ENCODE peak calls at places on chromosome 11, in six cellular contexts. One of them, this sample, is unnamed.

GRCh38 chr11:20013346-20014066 is 146.8 kb downstream of the DBX1 start:
- DNase-seq in DND-41: no peak
- DNase-seq in keratinocyte: no peak
- DNase-seq in GM23248: no peak
- DNase-seq in IMR-90: peak; percentile 39
- DNase-seq in neuronal stem cell: no peak
- DNase-seq in this sample: no peak

GRCh38 chr11:68893282-68893681 is 10.3 kb downstream of the MRPL21 start:
- DNase-seq in IMR-90: no peak
- DNase-seq in keratinocyte: no peak
- DNase-seq in GM23248: no peak
- DNase-seq in neuronal stem cell: no peak
- DNase-seq in DND-41: no peak
- DNase-seq in this sample: no peak

GRCh38 chr11:4695442-4695841 is 2.2 kb downstream of the OR51E2 start:
- DNase-seq in DND-41: no peak
- DNase-seq in GM23248: no peak
- DNase-seq in neuronal stem cell: no peak
- DNase-seq in keratinocyte: no peak
- DNase-seq in IMR-90: peak; percentile 52
- DNase-seq in this sample: no peak

GRCh38 chr11:43644626-43645299 is 35.8 kb upstream of the HSD17B12 start:
- DNase-seq in IMR-90: peak; percentile 3
- DNase-seq in neuronal stem cell: no peak
- DNase-seq in keratinocyte: no peak
- DNase-seq in GM23248: peak; percentile 54
- DNase-seq in DND-41: peak; percentile 11
- DNase-seq in this sample: no peak

GRCh38 chr11:74641289-74641688 is 48.9 kb downstream of the POLD3 start:
- DNase-seq in keratinocyte: no peak
- DNase-seq in neuronal stem cell: peak; percentile 2
- DNase-seq in IMR-90: no peak
- DNase-seq in GM23248: no peak
- DNase-seq in DND-41: no peak
- DNase-seq in this sample: no peak

GRCh38 chr11:33376331-33377099 is 119.3 kb downstream of the HIPK3 start:
- DNase-seq in GM23248: peak; percentile 67
- DNase-seq in keratinocyte: no peak
- DNase-seq in DND-41: no peak
- DNase-seq in neuronal stem cell: peak; percentile 11
- DNase-seq in IMR-90: no peak
- DNase-seq in this sample: no peak

GRCh38 chr11:16789061-16789415 is 50.6 kb downstream of the C11orf58 start:
- DNase-seq in DND-41: no peak
- DNase-seq in GM23248: no peak
- DNase-seq in IMR-90: no peak
- DNase-seq in neuronal stem cell: no peak
- DNase-seq in keratinocyte: no peak
- DNase-seq in this sample: no peak

GRCh38 chr11:128669491-128669890 is 24.4 kb upstream of the FLI1 start:
- DNase-seq in keratinocyte: no peak
- DNase-seq in IMR-90: peak; percentile 52
- DNase-seq in neuronal stem cell: no peak
- DNase-seq in DND-41: no peak
- DNase-seq in GM23248: peak; percentile 82
- DNase-seq in this sample: no peak

GRCh38 chr11:14269956-14270355 is 89.0 kb downstream of the RRAS2 start:
- DNase-seq in IMR-90: no peak
- DNase-seq in neuronal stem cell: no peak
- DNase-seq in GM23248: no peak
- DNase-seq in DND-41: no peak
- DNase-seq in keratinocyte: no peak
- DNase-seq in this sample: no peak

GRCh38 chr11:82978422-82979099 is 77.0 kb downstream of the DDIAS start:
- DNase-seq in neuronal stem cell: no peak
- DNase-seq in keratinocyte: no peak
- DNase-seq in GM23248: peak; percentile 73
- DNase-seq in DND-41: no peak
- DNase-seq in IMR-90: peak; percentile 90
- DNase-seq in this sample: no peak

GRCh38 chr11:113874920-113875413 is 405 bp downstream of the USP28 start:
- DNase-seq in DND-41: peak; percentile 10
- DNase-seq in keratinocyte: no peak
- DNase-seq in IMR-90: peak; percentile 35
- DNase-seq in GM23248: no peak
- DNase-seq in neuronal stem cell: no peak
- DNase-seq in this sample: no peak

GRCh38 chr11:820655-821512 is 2.2 kb downstream of the PNPLA2 start:
- DNase-seq in keratinocyte: no peak
- DNase-seq in GM23248: peak; percentile 89
- DNase-seq in neuronal stem cell: no peak
- DNase-seq in IMR-90: peak; percentile 56
- DNase-seq in DND-41: no peak
- DNase-seq in this sample: no peak
- H3K4me1 ChIP-seq in keratinocyte: peaks cover 25% of the 10 kb centered on the region
- H3K4me1 ChIP-seq in GM23248: peaks cover 18% of the 10 kb centered on the region
- H3K4me1 ChIP-seq in neuronal stem cell: peaks cover 15% of the 10 kb centered on the region
- H3K4me1 ChIP-seq in IMR-90: peaks cover 21% of the 10 kb centered on the region
- H3K4me1 ChIP-seq in DND-41: peaks cover 27% of the 10 kb centered on the region
- H3K4me1 ChIP-seq in this sample: peaks cover 26% of the 10 kb centered on the region

GRCh38 chr11:116192509-116193206 is 580.1 kb downstream of the BUD13 start:
- DNase-seq in neuronal stem cell: no peak
- DNase-seq in GM23248: no peak
- DNase-seq in IMR-90: no peak
- DNase-seq in DND-41: no peak
- DNase-seq in keratinocyte: no peak
- DNase-seq in this sample: no peak
- H3K9ac ChIP-seq in neuronal stem cell: peak overlapping the region; percentile 85
- H3K9ac ChIP-seq in GM23248: no peak overlapping the region
- H3K9ac ChIP-seq in IMR-90: no peak overlapping the region
- H3K9ac ChIP-seq in DND-41: no peak overlapping the region
- H3K9ac ChIP-seq in keratinocyte: no peak overlapping the region
- H3K9ac ChIP-seq in this sample: peak overlapping the region; percentile 72

DNA sequence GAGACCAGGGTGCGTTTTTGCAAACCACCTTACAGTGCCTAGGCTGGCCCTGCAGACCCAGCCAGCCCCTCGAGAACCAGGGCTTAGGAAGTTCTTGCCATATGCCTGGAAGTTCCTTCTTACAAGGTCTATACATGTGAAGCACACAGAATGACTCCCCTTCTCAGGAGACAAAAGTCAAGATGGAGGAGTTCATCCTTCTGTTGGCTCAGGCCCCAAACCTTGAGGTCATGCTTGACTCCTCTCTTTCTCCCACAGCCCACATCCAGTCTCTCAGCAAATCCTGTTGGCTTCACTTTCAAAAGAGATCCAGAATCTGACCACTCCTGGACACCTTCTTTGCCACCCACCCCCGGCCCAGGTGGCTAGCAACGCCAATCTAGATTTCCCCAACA is 1.7 kb upstream of the CD248 start:
- DNase-seq in IMR-90: no peak
- DNase-seq in keratinocyte: no peak
- DNase-seq in DND-41: no peak
- DNase-seq in GM23248: peak; percentile 69
- DNase-seq in neuronal stem cell: no peak
- DNase-seq in this sample: no peak
- H3K4me1 ChIP-seq in IMR-90: peaks cover 32% of the 10 kb centered on the region
- H3K4me1 ChIP-seq in keratinocyte: peaks cover 13% of the 10 kb centered on the region
- H3K4me1 ChIP-seq in DND-41: peaks cover 39% of the 10 kb centered on the region
- H3K4me1 ChIP-seq in GM23248: peaks cover 33% of the 10 kb centered on the region
- H3K4me1 ChIP-seq in neuronal stem cell: peaks cover 31% of the 10 kb centered on the region
- H3K4me1 ChIP-seq in this sample: peaks cover 41% of the 10 kb centered on the region

DNA sequence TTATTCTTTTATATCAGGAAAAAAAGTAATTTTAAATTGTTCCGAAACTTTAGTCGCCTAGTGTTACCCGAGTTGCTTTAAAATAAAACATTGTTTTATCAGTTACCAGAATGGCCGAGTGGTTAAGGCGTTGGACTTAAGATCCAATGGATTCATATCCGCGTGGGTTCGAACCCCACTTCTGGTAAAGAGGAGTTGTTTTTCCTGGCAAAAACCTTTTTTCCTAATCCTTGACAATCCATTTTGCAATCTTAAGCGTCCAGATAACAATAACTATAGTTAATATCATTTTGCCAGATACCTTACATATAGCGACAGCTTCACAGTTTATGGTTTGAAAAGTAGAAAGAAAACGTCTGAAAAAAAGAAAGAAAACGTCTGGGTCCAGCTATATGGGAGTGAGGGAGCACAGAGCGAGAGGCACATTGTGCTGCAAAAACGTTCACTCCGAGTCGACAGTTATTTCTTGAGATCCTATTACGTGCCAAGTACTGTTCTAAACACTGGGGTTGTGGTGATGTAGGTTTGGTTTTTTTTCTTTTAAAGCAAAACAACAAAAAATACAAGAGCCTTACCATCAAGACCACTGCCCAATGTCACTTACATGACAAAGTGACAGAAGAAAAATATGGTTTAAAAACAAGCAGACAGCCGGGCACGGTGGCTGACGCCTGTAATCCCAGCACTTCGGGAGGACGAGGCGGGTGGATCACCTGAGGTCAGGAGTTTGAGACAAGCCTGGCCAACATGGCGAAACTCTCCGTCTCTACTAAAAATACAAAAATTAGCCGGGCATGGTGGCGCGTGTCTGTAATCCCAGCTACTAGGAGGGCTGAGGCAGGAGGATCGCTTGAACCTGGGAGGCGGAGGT is 40.5 kb downstream of the OR4D9 start:
- DNase-seq in GM23248: peak; percentile 86
- DNase-seq in neuronal stem cell: peak; percentile 58
- DNase-seq in keratinocyte: no peak
- DNase-seq in IMR-90: peak; percentile 90
- DNase-seq in DND-41: peak; percentile 36
- DNase-seq in this sample: no peak
- H3K9ac ChIP-seq in GM23248: peak overlapping the region; percentile 85
- H3K9ac ChIP-seq in neuronal stem cell: no peak overlapping the region
- H3K9ac ChIP-seq in keratinocyte: peak overlapping the region; percentile 84
- H3K9ac ChIP-seq in IMR-90: peak overlapping the region; percentile 46
- H3K9ac ChIP-seq in DND-41: peak overlapping the region; percentile 74
- H3K9ac ChIP-seq in this sample: peak overlapping the region; percentile 67

GRCh38 chr11:108220721-108221346 is 1.6 kb downstream of the NPAT start:
- DNase-seq in DND-41: no peak
- DNase-seq in keratinocyte: no peak
- DNase-seq in IMR-90: no peak
- DNase-seq in neuronal stem cell: no peak
- DNase-seq in GM23248: peak; percentile 31
- DNase-seq in this sample: no peak

GRCh38 chr11:108218912-108219783 is 3.3 kb downstream of the NPAT start:
- DNase-seq in neuronal stem cell: no peak
- DNase-seq in GM23248: no peak
- DNase-seq in IMR-90: no peak
- DNase-seq in keratinocyte: no peak
- DNase-seq in DND-41: no peak
- DNase-seq in this sample: no peak

GRCh38 chr11:108216988-108217387 is 5.5 kb downstream of the NPAT start:
- DNase-seq in keratinocyte: no peak
- DNase-seq in neuronal stem cell: no peak
- DNase-seq in DND-41: no peak
- DNase-seq in GM23248: no peak
- DNase-seq in IMR-90: no peak
- DNase-seq in this sample: no peak

GRCh38 chr11:108221401-108221800 is 1.0 kb downstream of the NPAT start:
- DNase-seq in neuronal stem cell: no peak
- DNase-seq in keratinocyte: no peak
- DNase-seq in DND-41: no peak
- DNase-seq in IMR-90: peak; percentile 45
- DNase-seq in GM23248: peak; percentile 62
- DNase-seq in this sample: no peak

GRCh38 chr11:108218455-108218854 is 4.0 kb downstream of the NPAT start:
- DNase-seq in GM23248: peak; percentile 55
- DNase-seq in DND-41: no peak
- DNase-seq in neuronal stem cell: no peak
- DNase-seq in IMR-90: peak; percentile 25
- DNase-seq in keratinocyte: no peak
- DNase-seq in this sample: no peak
- H3K4me1 ChIP-seq in GM23248: peaks cover 18% of the 10 kb centered on the region
- H3K4me1 ChIP-seq in DND-41: peaks cover 39% of the 10 kb centered on the region
- H3K4me1 ChIP-seq in neuronal stem cell: peaks cover 9% of the 10 kb centered on the region
- H3K4me1 ChIP-seq in IMR-90: peaks cover 2% of the 10 kb centered on the region
- H3K4me1 ChIP-seq in keratinocyte: peaks cover 10% of the 10 kb centered on the region
- H3K4me1 ChIP-seq in this sample: no peaks in the 10 kb centered on the region